ENCODE peak calls at places on chromosomes 6 and 20, in seven cellular contexts. V is stimulated activated CD4-positive, alpha-beta T cell treated with anti-CD3 and anti-CD28 coated beads, Interleukin-12 subunit alpha, Interleukin-12 subunit beta, amount 100 ng/mL, for 4 hours; Q is NCI-H1092; Z is bronchial epithelial cell; P is activated T-cell treated with anti-CD3 and anti-CD28 coated beads, Interleukin-2, amount 50 U/mL, for 48 hours; J is sciatic nerve; A is D341Med. W is an unnamed sample.

GRCh38 chr20:24395151-24395550 is 74.3 kb upstream of the SYNDIG1 start:
- DNase-seq in V (no peak), A (no peak), J (no peak), Z (no peak), Q (no peak), P (no peak), W (no peak)

GRCh38 chr20:8932192-8933150 is 136.4 kb upstream of the PLCB4 start:
- DNase-seq in V (no peak), Z (peak), Q (no peak), A (no peak), P (no peak), J (no peak), W (no peak)

GRCh38 chr6:53960311-53960710 is 150.9 kb upstream of the MLIP start:
- DNase-seq in V (no peak), J (no peak), A (no peak), P (no peak), Z (no peak), Q (no peak), W (no peak)

GRCh38 chr6:121260651-121261102 is 73.6 kb downstream of the TBC1D32 start:
- DNase-seq in P (no peak), V (no peak), Z (no peak), J (no peak), Q (no peak), A (peak), W (no peak)

GRCh38 chr6:43635387-43636311 is at the start of gene MAD2L1BP:
- DNase-seq in Q (peak), A (peak), P (peak), Z (peak), V (peak), J (peak), W (peak)

GRCh38 chr6:157229219-157229607 is 94.1 kb downstream of the TMEM242 start:
- DNase-seq in Z (no peak), J (no peak), Q (peak), V (no peak), P (peak), A (no peak), W (no peak)

GRCh38 chr6:13259393-13259792 is 68.9 kb downstream of the TBC1D7 start:
- DNase-seq in P (no peak), J (no peak), Q (no peak), V (no peak), Z (no peak), A (no peak), W (no peak)

GRCh38 chr6:167937301-167937700 is 60.2 kb upstream of the KIF25 start:
- DNase-seq in A (no peak), P (no peak), J (no peak), Z (no peak), Q (no peak), V (no peak), W (no peak)

GRCh38 chr20:24382330-24382729 is 87.1 kb upstream of the SYNDIG1 start:
- DNase-seq in V (no peak), P (no peak), J (no peak), Z (no peak), Q (no peak), A (peak), W (no peak)

GRCh38 chr6:34237722-34238506 is 1.2 kb downstream of the HMGA1 start:
- DNase-seq in A (peak), P (peak), J (peak), Z (no peak), Q (peak), V (peak), W (peak)

GRCh38 chr20:63900373-63900772 is 5.4 kb downstream of the DNAJC5 start:
- DNase-seq in Z (no peak), J (no peak), Q (no peak), V (no peak), P (no peak), A (no peak), W (no peak)

GRCh38 chr6:151647871-151648639 is 154.2 kb downstream of the CCDC170 start:
- DNase-seq in Q (no peak), J (no peak), Z (no peak), P (no peak), V (no peak), A (peak), W (no peak)

GRCh38 chr6:19303381-19303780 is 533.8 kb upstream of the ID4 start:
- DNase-seq in J (no peak), V (no peak), P (no peak), A (no peak), Z (no peak), Q (peak), W (no peak)

GRCh38 chr6:104952911-104953409 is 3.9 kb upstream of the LIN28B start:
- DNase-seq in P (no peak), A (peak), Q (no peak), V (no peak), Z (no peak), J (no peak), W (no peak)

GRCh38 chr20:53513489-53514298 is 79.9 kb downstream of the ZNF217 start:
- DNase-seq in Q (no peak), V (no peak), Z (no peak), A (no peak), J (no peak), P (no peak), W (no peak)

GRCh38 chr20:21505161-21505809 is 8.6 kb downstream of the NKX2-2 start:
- DNase-seq in Z (no peak), J (peak), Q (no peak), P (peak), V (peak), A (peak), W (peak)

GRCh38 chr20:64092258-64093012 is 8.2 kb upstream of the LKAAEAR1 start:
- DNase-seq in Z (no peak), V (no peak), P (no peak), Q (no peak), A (peak), J (no peak), W (no peak)